ENCODE peak calls at places on chromosomes 6 and 20, in six cellular contexts. R is CD8-positive, alpha-beta memory T cell; B is left ventricle myocardium inferior; F is RWPE2; D is SJSA1; E is transverse colon. C is an unnamed sample.

GRCh38 chr20:45037050-45037449 is 63.9 kb downstream of the KCNS1 start:
- DNase-seq in R (no peak), B (no peak), F (no peak), D (no peak), E (no peak), C (no peak)

GRCh38 chr6:134936927-134937326 is 13.0 kb downstream of the ALDH8A1 start:
- DNase-seq in R (no peak), B (no peak), F (no peak), D (no peak), E (no peak), C (no peak)

GRCh38 chr6:30483677-30484279 is 5.5 kb upstream of the HLA-E start:
- DNase-seq in R (peak), B (no peak), F (no peak), D (no peak), E (no peak), C (no peak)

GRCh38 chr6:38483526-38483925 is 156.2 kb downstream of the BTBD9 start:
- DNase-seq in R (no peak), B (no peak), F (no peak), D (no peak), E (no peak), C (no peak)

GRCh38 chr20:37574199-37574890 is 46.7 kb upstream of the BLCAP start:
- DNase-seq in R (no peak), B (no peak), F (peak), D (no peak), E (no peak), C (no peak)

GRCh38 chr20:3727333-3728035 is 5.0 kb upstream of the HSPA12B start:
- DNase-seq in R (no peak), B (no peak), F (no peak), D (no peak), E (no peak), C (no peak)

GRCh38 chr20:19256085-19256484 is 43.6 kb downstream of the SLC24A3 start:
- DNase-seq in R (no peak), B (no peak), F (no peak), D (no peak), E (no peak), C (no peak)

GRCh38 chr20:35274172-35275092 is 3.5 kb downstream of the MMP24OS start:
- DNase-seq in R (no peak), B (no peak), F (peak), D (no peak), E (no peak), C (no peak)

GRCh38 chr20:16363832-16364687 is 209.2 kb downstream of the KIF16B start:
- DNase-seq in R (no peak), B (no peak), F (no peak), D (no peak), E (no peak), C (no peak)

GRCh38 chr6:19327684-19328083 is 509.5 kb upstream of the ID4 start:
- DNase-seq in R (no peak), B (no peak), F (no peak), D (no peak), E (no peak), C (no peak)

GRCh38 chr6:168524644-168525043 is 83.7 kb downstream of the SMOC2 start:
- DNase-seq in R (no peak), B (no peak), F (no peak), D (no peak), E (no peak), C (no peak)

GRCh38 chr6:130452336-130452735 is 86.5 kb downstream of the TMEM200A start:
- DNase-seq in R (no peak), B (no peak), F (no peak), D (no peak), E (no peak), C (no peak)

GRCh38 chr6:98985391-98985790 is 37.6 kb upstream of the FBXL4 start:
- DNase-seq in R (no peak), B (no peak), F (no peak), D (no peak), E (no peak), C (no peak)

GRCh38 chr6:155066371-155066770 is 71.3 kb downstream of the TIAM2 start:
- DNase-seq in R (no peak), B (no peak), F (no peak), D (no peak), E (no peak), C (no peak)

GRCh38 chr6:25054469-25054868 is 118.7 kb upstream of the RIPOR2 start:
- DNase-seq in R (no peak), B (no peak), F (no peak), D (no peak), E (no peak), C (no peak)

GRCh38 chr6:7241709-7242645 is 71.0 kb downstream of the SSR1 start:
- DNase-seq in R (no peak), B (no peak), F (no peak), D (peak), E (peak), C (peak)

GRCh38 chr6:129493396-129493902 is 216.5 kb downstream of the ARHGAP18 start:
- DNase-seq in R (no peak), B (no peak), F (no peak), D (no peak), E (no peak), C (no peak)

GRCh38 chr6:54020311-54020710 is 90.9 kb upstream of the MLIP start:
- DNase-seq in R (no peak), B (no peak), F (no peak), D (no peak), E (no peak), C (no peak)

GRCh38 chr6:77136086-77136485 is 327.2 kb downstream of the HTR1B start:
- DNase-seq in R (no peak), B (no peak), F (no peak), D (no peak), E (no peak), C (no peak)

DNA sequence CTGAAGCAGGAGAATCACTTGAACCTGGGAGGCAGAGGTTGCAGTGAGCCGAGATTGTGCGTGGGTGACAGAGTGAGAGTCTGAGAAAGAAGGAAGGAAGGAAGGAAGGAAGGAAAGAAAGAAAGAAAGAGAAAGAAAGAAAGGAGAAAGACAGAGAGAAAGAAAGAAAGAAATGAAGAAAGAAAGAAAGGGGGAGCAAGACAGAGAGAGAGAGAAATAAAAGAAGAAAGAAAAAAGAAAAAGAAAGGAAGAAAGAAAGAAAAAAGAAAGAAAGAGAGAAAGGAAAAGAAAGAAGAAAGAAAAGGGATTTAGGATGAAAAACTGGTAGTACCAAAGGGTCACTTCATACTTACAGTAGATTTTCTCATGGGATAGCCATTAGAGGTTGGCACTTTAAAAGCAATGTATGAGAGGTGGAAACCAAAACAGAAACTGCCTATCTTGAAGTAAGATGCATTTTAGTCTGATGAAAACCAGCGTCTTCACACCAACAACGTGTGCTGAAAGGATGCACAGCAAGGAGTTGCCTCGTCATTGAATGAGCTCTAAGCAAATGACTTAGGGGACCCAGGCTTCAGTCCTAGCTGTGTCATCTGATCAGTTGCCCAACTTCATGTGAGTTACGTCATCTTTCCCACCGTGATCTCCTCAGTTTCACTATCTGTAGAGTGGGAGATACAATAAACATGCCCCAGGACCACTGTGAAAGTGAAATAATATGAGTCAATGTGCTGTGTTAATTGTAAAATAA is 133.9 kb upstream of the NEDD9 start:
- DNase-seq in R (peak), B (no peak), F (no peak), D (no peak), E (no peak), C (no peak)
- H3K4me3 ChIP-seq in R (no peak), B (no peak), F (no peak), D (no peak), E (no peak), C (no peak)

DNA sequence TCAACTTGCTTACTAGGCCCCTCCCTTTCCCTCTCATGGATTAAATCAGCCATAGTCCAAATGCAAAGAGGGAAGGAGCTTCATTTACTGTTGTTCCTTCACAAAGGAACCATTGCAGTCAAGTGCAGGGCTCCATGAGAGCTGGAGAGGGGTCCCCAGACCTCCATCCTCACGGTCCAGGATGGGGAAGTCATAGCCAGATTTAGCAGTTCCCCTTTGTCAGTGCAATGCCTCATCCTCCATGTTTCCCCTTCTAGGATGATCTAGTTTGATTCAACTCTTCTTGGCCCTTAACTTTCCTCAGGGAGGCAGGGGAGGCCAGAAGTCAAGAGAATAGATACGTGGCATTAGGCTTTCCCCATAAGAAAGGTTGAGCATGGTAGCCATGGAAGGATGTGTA is 66.5 kb upstream of the FUCA2 start:
- DNase-seq in R (no peak), B (no peak), F (no peak), D (no peak), E (no peak), C (no peak)
- H3K27ac ChIP-seq in R (no peak), B (no peak), F (no peak), D (no peak), E (no peak), C (no peak)

GRCh38 chr6:33746036-33746600 is 587 bp downstream of the IP6K3 start:
- DNase-seq in R (no peak), B (peak), F (no peak), D (peak), E (peak), C (no peak)
- H3K4me3 ChIP-seq in R (no peak), B (peak), F (no peak), D (peak), E (peak), C (peak)

GRCh38 chr6:150146436-150146835 is 3.6 kb downstream of the PPP1R14C start:
- DNase-seq in R (no peak), B (no peak), F (no peak), D (no peak), E (peak), C (no peak)

GRCh38 chr6:150144294-150144868 is 1.5 kb downstream of the PPP1R14C start:
- DNase-seq in R (no peak), B (no peak), F (no peak), D (no peak), E (no peak), C (no peak)

GRCh38 chr6:150145830-150146229 is 3.0 kb downstream of the PPP1R14C start:
- DNase-seq in R (no peak), B (no peak), F (no peak), D (no peak), E (no peak), C (no peak)

GRCh38 chr6:150143521-150144293 is 863 bp downstream of the PPP1R14C start:
- DNase-seq in R (no peak), B (peak), F (no peak), D (no peak), E (peak), C (peak)

DNA sequence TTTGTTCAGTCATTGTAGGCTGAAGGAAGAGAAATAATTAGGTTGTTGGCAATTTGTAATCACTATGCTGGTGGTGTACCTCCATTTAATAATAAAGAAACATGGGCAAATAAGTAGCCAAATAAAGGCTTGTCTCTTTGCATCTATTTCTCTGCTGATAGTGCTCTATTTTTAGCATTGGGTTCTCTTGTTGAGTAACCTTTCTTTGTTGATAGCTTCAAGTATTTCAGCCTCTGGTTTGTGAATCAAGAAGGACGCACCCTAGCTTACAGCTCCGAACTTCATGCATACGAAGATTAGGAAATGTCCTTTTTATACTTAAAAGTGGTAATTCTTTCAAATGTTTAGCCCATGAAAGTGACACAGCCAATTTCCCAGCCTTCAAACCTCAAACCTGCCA is 2.6 kb downstream of the PPP1R14C start:
- DNase-seq in R (no peak), B (no peak), F (no peak), D (no peak), E (no peak), C (no peak)
- H3K27ac ChIP-seq in R (peak), B (peak), F (peak), D (no peak), E (no peak), C (no peak)

GRCh38 chr6:84280639-84281038 is 53.2 kb upstream of the CEP162 start:
- DNase-seq in R (no peak), B (no peak), F (no peak), D (no peak), E (no peak), C (no peak)
- H3K4me3 ChIP-seq in R (no peak), B (no peak), F (no peak), D (no peak), E (no peak), C (no peak)

DNA sequence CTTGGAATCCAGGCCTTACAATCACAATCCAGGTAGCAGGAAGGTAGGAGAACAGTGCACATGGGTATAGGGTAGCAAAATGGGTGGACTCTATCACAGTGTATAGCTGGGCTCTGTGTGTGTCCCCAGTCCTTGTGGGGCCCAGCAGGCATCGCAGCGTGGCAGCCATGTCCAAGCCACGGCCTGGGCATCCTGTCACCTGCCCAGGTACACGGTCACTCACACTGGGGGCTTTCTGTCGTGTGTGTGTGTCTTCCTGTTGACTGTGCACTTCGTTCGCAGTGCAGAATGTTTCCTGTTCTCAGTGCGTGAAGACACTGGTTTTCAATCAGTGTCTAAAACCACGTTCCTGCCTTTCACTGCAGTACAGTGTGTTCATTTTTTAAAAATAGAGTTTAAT is 523.2 kb upstream of the JARID2 start:
- DNase-seq in R (no peak), B (no peak), F (no peak), D (no peak), E (no peak), C (no peak)
- H3K27ac ChIP-seq in R (no peak), B (no peak), F (no peak), D (no peak), E (no peak), C (no peak)

C was measured in lower lobe of right lung.